ENCODE peak calls at places on chromosomes 2 and 18, in five cellular contexts. One of them, this sample, is unnamed.

GRCh38 chr18:26803643-26804042 is 61.9 kb downstream of the AQP4 start:
- DNase-seq in Peyer's patch: no peak
- DNase-seq in IMR-90: no peak
- DNase-seq in HCT116: no peak
- DNase-seq in spleen: no peak
- DNase-seq in this sample: no peak

GRCh38 chr2:152246686-152247336 is 71.2 kb upstream of the STAM2 start:
- DNase-seq in IMR-90: no peak
- DNase-seq in Peyer's patch: no peak
- DNase-seq in HCT116: no peak
- DNase-seq in spleen: no peak
- DNase-seq in this sample: no peak

GRCh38 chr18:79682896-79683625 is 3.5 kb downstream of the CTDP1 start:
- DNase-seq in IMR-90: no peak
- DNase-seq in HCT116: no peak
- DNase-seq in Peyer's patch: no peak
- DNase-seq in spleen: no peak
- DNase-seq in this sample: no peak

GRCh38 chr2:224689539-224689938 is 26.6 kb downstream of the CCDC195 start:
- DNase-seq in spleen: no peak
- DNase-seq in HCT116: no peak
- DNase-seq in IMR-90: no peak
- DNase-seq in Peyer's patch: no peak
- DNase-seq in this sample: no peak

GRCh38 chr2:226121339-226121738 is 678.3 kb downstream of the IRS1 start:
- DNase-seq in spleen: no peak
- DNase-seq in IMR-90: peak; percentile 17
- DNase-seq in HCT116: no peak
- DNase-seq in Peyer's patch: no peak
- DNase-seq in this sample: no peak

GRCh38 chr2:159982842-159983785 is 79.3 kb downstream of the PLA2R1 start:
- DNase-seq in Peyer's patch: no peak
- DNase-seq in HCT116: no peak
- DNase-seq in spleen: no peak
- DNase-seq in IMR-90: peak; percentile 48
- DNase-seq in this sample: no peak

GRCh38 chr18:37247499-37248161 is 318.0 kb downstream of the CELF4 start:
- DNase-seq in Peyer's patch: no peak
- DNase-seq in HCT116: no peak
- DNase-seq in IMR-90: no peak
- DNase-seq in spleen: peak; percentile 54
- DNase-seq in this sample: no peak

GRCh38 chr2:81060971-81061370 is 756.4 kb upstream of the LRRTM1 start:
- DNase-seq in IMR-90: no peak
- DNase-seq in HCT116: no peak
- DNase-seq in spleen: no peak
- DNase-seq in Peyer's patch: no peak
- DNase-seq in this sample: no peak

GRCh38 chr2:138298120-138298814 is 203.3 kb upstream of the SPOPL start:
- DNase-seq in spleen: no peak
- DNase-seq in Peyer's patch: no peak
- DNase-seq in IMR-90: no peak
- DNase-seq in HCT116: no peak
- DNase-seq in this sample: no peak

GRCh38 chr2:9846554-9846953 is 3.3 kb downstream of the TAF1B start:
- DNase-seq in spleen: no peak
- DNase-seq in Peyer's patch: no peak
- DNase-seq in HCT116: no peak
- DNase-seq in IMR-90: peak; percentile 71
- DNase-seq in this sample: no peak

GRCh38 chr2:149544692-149545091 is 42.9 kb downstream of the MMADHC start:
- DNase-seq in HCT116: no peak
- DNase-seq in spleen: no peak
- DNase-seq in IMR-90: no peak
- DNase-seq in Peyer's patch: no peak
- DNase-seq in this sample: no peak

GRCh38 chr2:67337903-67338302 is 59.2 kb upstream of the ETAA1 start:
- DNase-seq in Peyer's patch: no peak
- DNase-seq in spleen: no peak
- DNase-seq in IMR-90: no peak
- DNase-seq in HCT116: no peak
- DNase-seq in this sample: no peak

GRCh38 chr2:167190053-167190452 is 301.8 kb downstream of the XIRP2 start:
- DNase-seq in HCT116: no peak
- DNase-seq in Peyer's patch: no peak
- DNase-seq in IMR-90: no peak
- DNase-seq in spleen: no peak
- DNase-seq in this sample: no peak

GRCh38 chr2:190467575-190468083 is 59.5 kb downstream of the MFSD6 start:
- DNase-seq in Peyer's patch: no peak
- DNase-seq in spleen: no peak
- DNase-seq in HCT116: no peak
- DNase-seq in IMR-90: peak; percentile 23
- DNase-seq in this sample: no peak

GRCh38 chr2:127455566-127456493 is 37.6 kb downstream of the PROC start:
- DNase-seq in IMR-90: no peak
- DNase-seq in HCT116: no peak
- DNase-seq in spleen: no peak
- DNase-seq in Peyer's patch: no peak
- DNase-seq in this sample: no peak

GRCh38 chr2:15170068-15170775 is 390.9 kb downstream of the NBAS start:
- DNase-seq in Peyer's patch: no peak
- DNase-seq in IMR-90: no peak
- DNase-seq in HCT116: no peak
- DNase-seq in spleen: no peak
- DNase-seq in this sample: peak; percentile 72

GRCh38 chr2:67234443-67234842 is 162.7 kb upstream of the ETAA1 start:
- DNase-seq in HCT116: no peak
- DNase-seq in Peyer's patch: no peak
- DNase-seq in spleen: no peak
- DNase-seq in IMR-90: peak; percentile 72
- DNase-seq in this sample: no peak

GRCh38 chr2:17540813-17541513 is 467 bp downstream of the VSNL1 start:
- DNase-seq in HCT116: no peak
- DNase-seq in Peyer's patch: no peak
- DNase-seq in IMR-90: no peak
- DNase-seq in spleen: no peak
- DNase-seq in this sample: no peak

GRCh38 chr2:17539596-17539992 is 902 bp upstream of the VSNL1 start:
- DNase-seq in IMR-90: no peak
- DNase-seq in Peyer's patch: no peak
- DNase-seq in spleen: no peak
- DNase-seq in HCT116: peak; percentile 62
- DNase-seq in this sample: no peak

GRCh38 chr2:17541514-17541950 is 1.0 kb downstream of the VSNL1 start:
- DNase-seq in HCT116: no peak
- DNase-seq in IMR-90: no peak
- DNase-seq in Peyer's patch: no peak
- DNase-seq in spleen: no peak
- DNase-seq in this sample: no peak

GRCh38 chr2:17538844-17539554 is 1.5 kb upstream of the VSNL1 start:
- DNase-seq in IMR-90: peak; percentile 41
- DNase-seq in HCT116: peak; percentile 54
- DNase-seq in spleen: no peak
- DNase-seq in Peyer's patch: peak; percentile 53
- DNase-seq in this sample: no peak

GRCh38 chr2:17539993-17540812 is at the start of gene VSNL1:
- DNase-seq in IMR-90: peak; percentile 68
- DNase-seq in HCT116: peak; percentile 79
- DNase-seq in spleen: peak; percentile 67
- DNase-seq in Peyer's patch: peak; percentile 52
- DNase-seq in this sample: no peak
- TF ChIP-seq POLR2A in IMR-90: no peak
- TF ChIP-seq POLR2A in HCT116: no peak
- TF ChIP-seq POLR2A in spleen: no peak
- TF ChIP-seq POLR2A in Peyer's patch: no peak
- TF ChIP-seq POLR2A in this sample: peak; percentile 11

GRCh38 chr2:236552586-236552985 is 17.0 kb upstream of the ACKR3 start:
- DNase-seq in Peyer's patch: no peak
- DNase-seq in spleen: no peak
- DNase-seq in IMR-90: no peak
- DNase-seq in HCT116: no peak
- DNase-seq in this sample: no peak
- H3K4me1 ChIP-seq in Peyer's patch: peaks cover 3% of the 10 kb centered on the region
- H3K4me1 ChIP-seq in spleen: peaks cover 43% of the 10 kb centered on the region
- H3K4me1 ChIP-seq in IMR-90: no peaks in the 10 kb centered on the region
- H3K4me1 ChIP-seq in HCT116: no peaks in the 10 kb centered on the region
- H3K4me1 ChIP-seq in this sample: peaks cover 10% of the 10 kb centered on the region

DNA sequence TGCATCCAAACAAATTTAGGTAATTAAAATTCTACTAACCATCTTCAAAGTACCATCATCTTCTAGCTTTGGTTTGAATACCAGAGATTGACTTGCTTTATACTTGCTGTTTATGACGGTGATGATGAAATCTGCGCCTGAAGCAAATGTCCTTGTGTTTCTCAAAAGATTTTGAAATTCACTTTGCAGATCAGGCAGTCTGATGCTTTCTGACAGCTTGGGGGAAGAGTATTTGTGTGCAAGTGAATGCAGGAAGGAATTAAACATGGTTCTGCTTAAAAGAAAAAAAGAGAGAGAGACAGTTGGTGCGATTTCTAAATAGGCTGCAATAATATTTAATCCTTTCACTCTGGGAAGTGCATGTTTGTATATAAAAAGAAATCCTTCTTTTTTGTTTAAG is 29.6 kb downstream of the CSRNP3 start:
- DNase-seq in spleen: no peak
- DNase-seq in IMR-90: no peak
- DNase-seq in Peyer's patch: no peak
- DNase-seq in HCT116: no peak
- DNase-seq in this sample: no peak
- H3K27ac ChIP-seq in spleen: no peak overlapping the region
- H3K27ac ChIP-seq in IMR-90: no peak overlapping the region
- H3K27ac ChIP-seq in Peyer's patch: no peak overlapping the region
- H3K27ac ChIP-seq in HCT116: no peak overlapping the region
- H3K27ac ChIP-seq in this sample: no peak overlapping the region

GRCh38 chr18:13120255-13120654 is 98.3 kb upstream of the LDLRAD4 start:
- DNase-seq in IMR-90: no peak
- DNase-seq in spleen: no peak
- DNase-seq in HCT116: no peak
- DNase-seq in Peyer's patch: no peak
- DNase-seq in this sample: no peak

GRCh38 chr18:13124411-13124810 is 94.1 kb upstream of the LDLRAD4 start:
- DNase-seq in spleen: no peak
- DNase-seq in IMR-90: no peak
- DNase-seq in HCT116: no peak
- DNase-seq in Peyer's patch: no peak
- DNase-seq in this sample: no peak

DNA sequence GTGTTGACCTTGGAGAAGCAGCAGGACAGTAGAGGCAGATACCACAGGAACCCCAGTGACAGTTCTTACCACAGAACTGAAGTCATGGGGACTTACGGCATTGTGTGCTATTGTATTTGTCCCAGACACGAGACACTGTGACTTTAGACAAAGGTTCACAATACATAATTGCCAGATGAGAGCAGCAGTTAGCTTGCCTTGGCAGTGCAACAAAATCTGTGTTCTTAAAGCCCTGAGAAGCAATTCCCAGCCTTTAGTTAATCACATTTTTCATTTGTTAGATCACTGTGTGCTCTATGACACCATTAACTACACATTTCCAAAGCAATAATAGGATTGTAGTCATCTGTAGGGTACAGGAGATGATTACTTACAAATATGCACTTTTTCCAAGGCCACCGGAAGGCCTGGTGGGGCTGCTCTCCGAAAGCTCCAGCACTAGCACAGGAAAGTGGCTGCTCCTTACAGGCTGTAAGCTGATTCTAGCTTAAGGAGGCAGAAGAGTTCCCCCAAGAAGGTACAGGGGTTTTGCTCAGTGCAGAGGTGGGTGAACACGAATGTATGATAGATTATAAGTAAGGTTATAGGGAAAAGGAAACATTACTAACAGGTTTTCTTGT is 97.5 kb upstream of the LDLRAD4 start:
- DNase-seq in HCT116: no peak
- DNase-seq in Peyer's patch: no peak
- DNase-seq in IMR-90: peak; percentile 54
- DNase-seq in spleen: no peak
- DNase-seq in this sample: no peak
- TF ChIP-seq POLR2A in HCT116: no peak
- TF ChIP-seq POLR2A in Peyer's patch: no peak
- TF ChIP-seq POLR2A in IMR-90: no peak
- TF ChIP-seq POLR2A in spleen: no peak
- TF ChIP-seq POLR2A in this sample: no peak

GRCh38 chr2:119759451-119760236 is at the start of gene PTPN4:
- DNase-seq in IMR-90: peak; percentile 98
- DNase-seq in spleen: peak; percentile 100
- DNase-seq in Peyer's patch: peak; percentile 96
- DNase-seq in HCT116: peak; percentile 96
- DNase-seq in this sample: peak; percentile 97
- H3K4me1 ChIP-seq in IMR-90: no peaks in the 10 kb centered on the region
- H3K4me1 ChIP-seq in spleen: peaks cover 48% of the 10 kb centered on the region
- H3K4me1 ChIP-seq in Peyer's patch: no peaks in the 10 kb centered on the region
- H3K4me1 ChIP-seq in HCT116: peaks cover 40% of the 10 kb centered on the region
- H3K4me1 ChIP-seq in this sample: peaks cover 37% of the 10 kb centered on the region

DNA sequence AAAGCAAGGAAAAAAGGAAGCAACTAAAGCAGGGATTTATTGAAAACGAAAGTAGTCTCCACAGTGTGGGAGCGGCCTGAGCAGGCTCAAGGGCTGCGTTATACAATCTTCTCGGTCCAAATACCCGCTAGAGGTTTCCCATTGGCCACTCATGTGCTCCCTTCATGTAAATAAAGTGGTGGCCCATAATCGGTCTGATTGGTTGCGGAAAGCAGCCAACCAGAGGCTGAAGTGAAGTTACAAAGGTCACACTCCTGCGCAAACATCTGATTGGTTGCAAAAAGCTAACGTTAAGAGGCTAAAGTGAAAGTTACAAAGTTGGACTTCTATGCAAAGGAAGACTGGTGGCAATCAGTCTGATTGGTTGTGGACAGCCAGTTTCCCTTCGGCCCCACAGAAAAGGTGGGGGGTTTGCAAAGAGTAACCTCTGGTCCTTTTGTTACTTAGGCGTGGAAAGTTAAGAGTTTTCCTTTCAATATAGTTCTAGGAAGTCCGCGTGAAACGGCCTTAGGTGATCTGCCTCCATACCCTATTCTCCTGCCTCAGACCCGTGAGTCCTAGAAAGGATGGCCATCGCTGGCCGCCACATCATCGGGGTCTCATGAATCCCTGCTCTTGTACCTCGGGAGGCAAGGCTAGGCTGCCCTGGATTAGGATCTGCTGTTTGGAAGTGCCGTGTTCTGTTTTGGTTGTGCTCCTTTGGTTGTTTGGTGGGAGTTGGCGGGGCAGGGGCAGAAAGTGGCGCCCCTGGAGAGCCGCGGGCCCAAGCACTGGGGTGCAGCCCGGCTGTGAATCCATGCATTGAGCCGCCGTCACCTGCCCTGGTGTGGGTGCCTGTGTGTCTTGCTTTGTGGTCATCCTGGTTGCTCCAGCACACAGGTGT is 80.4 kb upstream of the LDLRAD4 start:
- DNase-seq in IMR-90: peak; percentile 8
- DNase-seq in spleen: peak; percentile 87
- DNase-seq in HCT116: no peak
- DNase-seq in Peyer's patch: peak; percentile 73
- DNase-seq in this sample: no peak
- H3K27ac ChIP-seq in IMR-90: no peak overlapping the region
- H3K27ac ChIP-seq in spleen: peak overlapping the region; percentile 84
- H3K27ac ChIP-seq in HCT116: no peak overlapping the region
- H3K27ac ChIP-seq in Peyer's patch: peak overlapping the region; percentile 88
- H3K27ac ChIP-seq in this sample: peak overlapping the region; percentile 76